ENCODE peak calls at places on chromosome 3, in nine cellular contexts. O is PC-3, Z is OCI-LY7, F is hepatocyte, D is neural progenitor cell, V is GM23248, R is GM23338, M is HCT116, L is SK-N-SH. I is an unnamed sample. For H3K4me1, the result is how much of the 10 kb centered on the place peaks cover.

GRCh38 chr3:52444860-52445793 is at the start of gene SEMA3G:
- DNase-seq in O (peak), Z (peak), F (peak), D (peak), V (peak), R (peak), M (peak), L (peak), I (peak)

GRCh38 chr3:30289324-30289723 is 317.1 kb upstream of the TGFBR2 start:
- DNase-seq in O (peak), Z (no peak), F (peak), D (no peak), V (peak), R (no peak), M (no peak), L (no peak), I (no peak)

GRCh38 chr3:44932986-44933944 is 42.7 kb downstream of the ZDHHC3 start:
- DNase-seq in O (no peak), Z (no peak), F (no peak), D (no peak), V (no peak), R (no peak), M (no peak), L (no peak), I (no peak)

GRCh38 chr3:162719684-162720341 is 1223.2 kb downstream of the OTOL1 start:
- DNase-seq in O (peak), Z (no peak), F (peak), D (no peak), V (peak), R (no peak), M (peak), L (no peak), I (no peak)

GRCh38 chr3:155418426-155418825 is 124.9 kb upstream of the STRIT1 start:
- DNase-seq in O (no peak), Z (no peak), F (peak), D (peak), V (no peak), R (peak), M (no peak), L (peak), I (no peak)

GRCh38 chr3:124853446-124853845 is 33.7 kb downstream of the ITGB5 start:
- DNase-seq in O (no peak), Z (no peak), F (no peak), D (no peak), V (no peak), R (no peak), M (no peak), L (no peak), I (no peak)

GRCh38 chr3:33717616-33717865 is 513 bp downstream of the CLASP2 start:
- DNase-seq in O (no peak), Z (no peak), F (peak), D (peak), V (peak), R (peak), M (peak), L (peak), I (no peak)

GRCh38 chr3:20072422-20072821 is 32.2 kb downstream of the KAT2B start:
- DNase-seq in O (no peak), Z (no peak), F (no peak), D (no peak), V (no peak), R (no peak), M (no peak), L (no peak), I (no peak)

GRCh38 chr3:168081856-168082255 is 13.9 kb downstream of the GOLIM4 start:
- DNase-seq in O (no peak), Z (no peak), F (no peak), D (no peak), V (no peak), R (no peak), M (no peak), L (no peak), I (no peak)

GRCh38 chr3:193974147-193974546 is 161.8 kb upstream of the HES1 start:
- DNase-seq in O (no peak), Z (no peak), F (peak), D (peak), V (peak), R (no peak), M (no peak), L (no peak), I (no peak)

GRCh38 chr3:196968233-196969000 is at the start of gene PIGZ:
- DNase-seq in O (peak), Z (peak), F (peak), D (peak), V (peak), R (peak), M (no peak), L (peak), I (peak)

GRCh38 chr3:33887478-33887877 is 89.0 kb downstream of the PDCD6IP start:
- DNase-seq in O (no peak), Z (no peak), F (no peak), D (no peak), V (no peak), R (no peak), M (no peak), L (no peak), I (no peak)

GRCh38 chr3:65210026-65210814 is 522.4 kb upstream of the ADAMTS9 start:
- DNase-seq in O (no peak), Z (no peak), F (no peak), D (no peak), V (no peak), R (no peak), M (no peak), L (peak), I (no peak)

GRCh38 chr3:45551214-45552010 is 43.1 kb upstream of the LIMD1 start:
- DNase-seq in O (peak), Z (no peak), F (peak), D (no peak), V (peak), R (no peak), M (peak), L (no peak), I (no peak)

GRCh38 chr3:5201536-5201935 is 14.0 kb downstream of the EDEM1 start:
- DNase-seq in O (no peak), Z (no peak), F (no peak), D (no peak), V (no peak), R (no peak), M (no peak), L (peak), I (no peak)

GRCh38 chr3:159418571-159419526 is 569.8 kb upstream of the IL12A start:
- DNase-seq in O (peak), Z (no peak), F (peak), D (no peak), V (peak), R (no peak), M (peak), L (no peak), I (no peak)

GRCh38 chr3:10986592-10986991 is 6.0 kb upstream of the SLC6A1 start:
- DNase-seq in O (no peak), Z (no peak), F (no peak), D (no peak), V (no peak), R (no peak), M (no peak), L (no peak), I (no peak)

GRCh38 chr3:57896046-57896445 is 112.2 kb upstream of the FLNB start:
- DNase-seq in O (no peak), Z (no peak), F (no peak), D (no peak), V (no peak), R (no peak), M (no peak), L (no peak), I (no peak)

GRCh38 chr3:71064288-71064975 is 519.1 kb downstream of the FOXP1 start:
- DNase-seq in O (peak), Z (peak), F (no peak), D (peak), V (peak), R (peak), M (no peak), L (peak), I (peak)

GRCh38 chr3:66450389-66451022 is 50.3 kb downstream of the LRIG1 start:
- DNase-seq in O (peak), Z (no peak), F (no peak), D (no peak), V (peak), R (no peak), M (no peak), L (no peak), I (no peak)

GRCh38 chr3:42264399-42265058 is 1.5 kb downstream of the CCK start:
- DNase-seq in O (no peak), Z (no peak), F (no peak), D (no peak), V (peak), R (peak), M (no peak), L (peak), I (no peak)

GRCh38 chr3:57006949-57007419 is 53.5 kb upstream of the SPATA12 start:
- DNase-seq in O (peak), Z (peak), F (peak), D (no peak), V (peak), R (peak), M (peak), L (no peak), I (no peak)

GRCh38 chr3:71201939-71202338 is 381.6 kb downstream of the FOXP1 start:
- DNase-seq in O (peak), Z (no peak), F (peak), D (no peak), V (peak), R (peak), M (no peak), L (no peak), I (no peak)

GRCh38 chr3:139388961-139389551 is 391 bp downstream of the COPB2 start:
- DNase-seq in O (no peak), Z (peak), F (no peak), D (peak), V (peak), R (peak), M (no peak), L (peak), I (peak)

GRCh38 chr3:182212479-182213076 is 500.9 kb downstream of the SOX2 start:
- DNase-seq in O (peak), Z (no peak), F (peak), D (no peak), V (peak), R (peak), M (peak), L (peak), I (no peak)

GRCh38 chr3:9791127-9791526 is 1.1 kb downstream of the TADA3 start:
- DNase-seq in O (no peak), Z (no peak), F (no peak), D (no peak), V (no peak), R (no peak), M (no peak), L (no peak), I (no peak)

GRCh38 chr3:6697722-6698121 is 163.2 kb upstream of the GRM7 start:
- DNase-seq in O (no peak), Z (peak), F (no peak), D (no peak), V (no peak), R (no peak), M (no peak), L (no peak), I (peak)

GRCh38 chr3:48595526-48596121 is 495 bp upstream of the COL7A1 start:
- DNase-seq in O (peak), Z (no peak), F (peak), D (peak), V (peak), R (peak), M (no peak), L (peak), I (no peak)

GRCh38 chr3:135412475-135412874 is 553.1 kb upstream of the PPP2R3A start:
- DNase-seq in O (no peak), Z (no peak), F (no peak), D (peak), V (no peak), R (peak), M (no peak), L (no peak), I (no peak)

GRCh38 chr3:149018247-149018646 is 26.9 kb downstream of the GYG1 start:
- DNase-seq in O (no peak), Z (no peak), F (no peak), D (no peak), V (peak), R (no peak), M (no peak), L (no peak), I (no peak)

GRCh38 chr3:53523346-53523745 is 28.9 kb downstream of the CACNA1D start:
- DNase-seq in O (no peak), Z (no peak), F (no peak), D (no peak), V (no peak), R (no peak), M (no peak), L (no peak), I (no peak)

GRCh38 chr3:107045791-107046190 is 331.4 kb upstream of the CCDC54 start:
- DNase-seq in O (no peak), Z (no peak), F (no peak), D (no peak), V (no peak), R (no peak), M (no peak), L (no peak), I (no peak)

GRCh38 chr3:8596706-8597514 is 47.7 kb downstream of the SSUH2 start:
- DNase-seq in O (no peak), Z (no peak), F (no peak), D (no peak), V (no peak), R (no peak), M (no peak), L (no peak), I (no peak)

GRCh38 chr3:8597515-8597853 is 47.1 kb downstream of the SSUH2 start:
- DNase-seq in O (no peak), Z (no peak), F (no peak), D (no peak), V (no peak), R (no peak), M (no peak), L (no peak), I (no peak)

GRCh38 chr3:8599146-8599545 is 45.5 kb downstream of the SSUH2 start:
- DNase-seq in O (no peak), Z (no peak), F (no peak), D (no peak), V (no peak), R (no peak), M (no peak), L (no peak), I (no peak)

GRCh38 chr3:8603115-8603710 is 41.4 kb downstream of the SSUH2 start:
- DNase-seq in O (no peak), Z (no peak), F (no peak), D (no peak), V (no peak), R (no peak), M (no peak), L (no peak), I (no peak)

DNA sequence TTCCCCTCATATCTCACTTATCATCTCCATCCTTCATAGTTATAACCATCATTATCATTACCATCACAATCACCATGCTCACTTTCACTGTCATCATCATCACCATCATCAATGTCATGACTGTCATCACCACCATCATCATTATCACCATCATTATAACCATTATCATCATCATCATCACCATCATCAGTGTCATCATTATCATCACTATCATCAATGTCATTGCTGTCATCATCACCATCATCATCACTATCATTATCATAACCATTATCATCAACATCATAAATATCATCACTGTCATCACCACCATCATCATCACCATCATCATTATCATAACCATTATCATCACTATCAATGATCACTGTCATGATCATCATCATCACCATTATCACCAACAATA is 44.1 kb downstream of the SSUH2 start:
- DNase-seq in O (no peak), Z (no peak), F (no peak), D (no peak), V (no peak), R (no peak), M (no peak), L (no peak), I (no peak)
- H3K4me1 ChIP-seq in O (under half), Z (under half), F (under half), D (under half), V (under half), R (under half), M (under half), L (under half), I (under half)

GRCh38 chr3:129416408-129416807 is 12.0 kb downstream of the EFCAB12 start:
- DNase-seq in O (no peak), Z (no peak), F (no peak), D (no peak), V (no peak), R (no peak), M (no peak), L (no peak), I (no peak)

GRCh38 chr3:129415378-129415777 is 13.1 kb downstream of the EFCAB12 start:
- DNase-seq in O (no peak), Z (no peak), F (no peak), D (no peak), V (no peak), R (no peak), M (no peak), L (no peak), I (no peak)

GRCh38 chr3:129415830-129416229 is 12.6 kb downstream of the EFCAB12 start:
- DNase-seq in O (no peak), Z (no peak), F (no peak), D (no peak), V (no peak), R (no peak), M (no peak), L (no peak), I (no peak)

GRCh38 chr3:129418041-129418973 is 10.1 kb downstream of the EFCAB12 start:
- DNase-seq in O (no peak), Z (no peak), F (no peak), D (no peak), V (no peak), R (no peak), M (no peak), L (no peak), I (no peak)

DNA sequence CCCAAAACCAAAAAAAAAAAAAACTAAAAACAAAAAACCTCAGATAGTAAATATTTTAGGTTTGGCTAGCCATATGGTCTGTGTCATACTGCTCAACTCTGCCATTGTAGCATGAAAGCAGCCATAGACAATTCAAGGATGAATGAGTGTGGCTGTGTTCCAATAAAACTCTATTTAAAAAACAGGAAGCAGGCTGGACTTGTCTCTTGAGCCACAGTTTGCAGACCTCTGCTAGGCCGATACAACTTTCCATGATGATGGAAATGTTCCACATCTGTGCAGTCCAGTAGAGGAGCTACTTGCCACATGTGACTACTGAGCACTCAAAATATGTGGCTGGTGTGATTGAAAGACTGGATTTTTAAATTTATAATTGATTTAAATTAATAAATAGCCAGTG is 11.1 kb downstream of the EFCAB12 start:
- DNase-seq in O (no peak), Z (no peak), F (no peak), D (no peak), V (peak), R (no peak), M (no peak), L (no peak), I (no peak)
- TF ChIP-seq EZH2phosphoT487 in O (no peak), Z (no peak), F (no peak), D (no peak), V (no peak), R (no peak), M (no peak), L (no peak), I (no peak)

DNA sequence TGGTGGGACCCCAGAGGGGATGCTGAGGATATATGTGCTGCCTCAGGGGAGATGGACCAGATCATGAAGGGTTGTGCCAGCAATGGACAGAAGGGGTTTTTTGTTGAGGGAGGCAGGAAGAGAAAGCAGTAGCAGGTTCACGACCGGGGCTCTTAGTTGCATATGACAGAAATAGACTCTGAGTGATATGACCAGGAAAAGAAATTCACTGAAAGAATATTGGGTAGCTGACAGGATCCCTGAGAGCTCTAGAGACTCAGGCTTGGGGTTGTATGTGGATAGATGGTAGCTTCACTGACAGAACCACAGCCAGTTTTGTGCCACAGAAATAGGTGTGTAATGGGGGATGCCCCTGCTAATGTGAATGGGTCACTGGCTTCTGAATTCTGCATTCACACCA is 241.6 kb downstream of the ZNF621 start:
- DNase-seq in O (no peak), Z (no peak), F (no peak), D (no peak), V (no peak), R (no peak), M (no peak), L (no peak), I (no peak)
- H3K4me1 ChIP-seq in O (under half), Z (under half), F (under half), D (under half), V (under half), R (under half), M (under half), L (under half), I (under half)

GRCh38 chr3:195878424-195879274 is 29.7 kb downstream of the TNK2 start:
- DNase-seq in O (no peak), Z (no peak), F (no peak), D (no peak), V (no peak), R (no peak), M (no peak), L (no peak), I (no peak)
- TF ChIP-seq EZH2phosphoT487 in O (no peak), Z (no peak), F (no peak), D (no peak), V (no peak), R (no peak), M (no peak), L (no peak), I (no peak)

GRCh38 chr3:15297592-15298350 is 34.6 kb downstream of the SH3BP5 start:
- DNase-seq in O (no peak), Z (no peak), F (no peak), D (no peak), V (no peak), R (no peak), M (no peak), L (no peak), I (no peak)

GRCh38 chr3:15300318-15301078 is 31.9 kb downstream of the SH3BP5 start:
- DNase-seq in O (peak), Z (no peak), F (no peak), D (no peak), V (peak), R (no peak), M (peak), L (no peak), I (no peak)

GRCh38 chr3:15295506-15295905 is 36.9 kb downstream of the SH3BP5 start:
- DNase-seq in O (no peak), Z (no peak), F (no peak), D (no peak), V (peak), R (no peak), M (no peak), L (no peak), I (no peak)

GRCh38 chr3:15299036-15299435 is 33.4 kb downstream of the SH3BP5 start:
- DNase-seq in O (no peak), Z (no peak), F (no peak), D (no peak), V (no peak), R (no peak), M (no peak), L (no peak), I (no peak)

DNA sequence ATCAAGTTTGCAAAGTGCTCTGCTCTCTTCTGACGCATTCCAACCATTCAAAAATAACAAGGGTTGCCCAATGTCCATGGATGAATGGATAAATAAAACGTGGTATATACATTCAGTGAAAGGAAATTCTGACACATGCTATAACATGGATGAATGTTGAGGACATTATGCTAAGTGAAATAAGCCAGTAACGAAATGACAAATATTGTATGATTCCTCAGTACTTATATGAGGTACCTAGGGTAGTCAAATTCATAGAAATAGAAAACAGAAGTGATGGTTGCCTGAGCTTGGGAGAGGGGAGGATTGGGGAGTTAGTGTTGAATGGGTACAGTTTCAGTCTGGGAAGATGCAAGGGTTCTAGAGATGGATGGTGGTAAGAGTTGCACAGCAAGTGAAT is 33.9 kb downstream of the SH3BP5 start:
- DNase-seq in O (no peak), Z (no peak), F (no peak), D (no peak), V (no peak), R (no peak), M (no peak), L (no peak), I (no peak)
- H3K4me1 ChIP-seq in O (under half), Z (under half), F (under half), D (under half), V (under half), R (under half), M (under half), L (under half), I (under half)

I was measured in MM.1S.